ENCODE peak calls at places on chromosomes 5 and 9, in five cellular contexts. L is adrenal gland, B is Peyer's patch, K is IMR-90, F is right lobe of liver. X is an unnamed sample.

GRCh38 chr5:131379723-131380122 is 115.9 kb downstream of the CDC42SE2 start:
- DNase-seq in L (no peak), B (peak), K (peak), F (no peak), X (no peak)

GRCh38 chr9:21684831-21685362 is 117.5 kb upstream of the MTAP start:
- DNase-seq in L (no peak), B (no peak), K (peak), F (no peak), X (peak)

GRCh38 chr9:650362-650761 is 191.1 kb upstream of the DMRT1 start:
- DNase-seq in L (no peak), B (no peak), K (peak), F (no peak), X (no peak)

GRCh38 chr5:10333154-10334006 is 20.1 kb upstream of the MARCHF6 start:
- DNase-seq in L (peak), B (no peak), K (peak), F (peak), X (peak)

GRCh38 chr9:91908746-91909145 is 41.3 kb downstream of the ROR2 start:
- DNase-seq in L (no peak), B (no peak), K (peak), F (no peak), X (no peak)

GRCh38 chr5:76561247-76561891 is 61.8 kb downstream of the F2RL2 start:
- DNase-seq in L (no peak), B (no peak), K (no peak), F (no peak), X (no peak)

GRCh38 chr5:17666726-17667235 is 32.5 kb downstream of the TAF11L14 start:
- DNase-seq in L (no peak), B (no peak), K (no peak), F (no peak), X (no peak)

GRCh38 chr5:139385061-139385889 is 2.2 kb upstream of the SLC23A1 start:
- DNase-seq in L (no peak), B (no peak), K (no peak), F (no peak), X (no peak)

GRCh38 chr9:33041459-33042188 is 16.6 kb downstream of the DNAJA1 start:
- DNase-seq in L (no peak), B (no peak), K (no peak), F (no peak), X (no peak)

GRCh38 chr5:133925866-133926488 is 42.4 kb downstream of the C5orf15 start:
- DNase-seq in L (no peak), B (no peak), K (peak), F (no peak), X (no peak)

DNA sequence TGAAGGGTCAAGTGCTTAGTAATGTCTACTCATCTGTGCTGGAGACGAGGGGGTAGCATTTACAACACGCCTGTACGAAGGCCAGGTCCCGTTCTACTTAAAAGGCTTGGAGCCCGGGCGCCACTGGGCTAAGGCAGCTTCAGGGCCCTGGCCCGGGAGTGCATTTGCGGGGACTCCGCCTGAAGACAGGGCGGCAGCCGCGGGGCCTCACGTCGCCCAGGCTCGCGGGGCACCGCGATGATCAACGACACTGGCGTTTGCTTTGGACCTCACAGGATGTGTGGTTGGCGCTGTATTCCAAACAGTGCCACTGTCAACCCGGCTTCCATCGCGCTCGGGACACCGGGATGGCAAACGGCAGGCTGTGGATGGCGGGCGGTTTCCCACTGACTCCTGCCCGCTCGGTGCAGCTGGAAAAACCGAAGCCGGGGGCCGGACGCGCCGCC is 1.1 kb upstream of the TENT4A start:
- DNase-seq in L (peak), B (peak), K (peak), F (peak), X (no peak)
- TF ChIP-seq POLR2A in L (no peak), B (no peak), K (no peak), F (peak), X (no peak)

GRCh38 chr9:96217358-96217755 is 84.6 kb downstream of the HSD17B3 start:
- DNase-seq in L (no peak), B (no peak), K (no peak), F (no peak), X (no peak)

GRCh38 chr9:96216618-96217017 is 85.4 kb downstream of the HSD17B3 start:
- DNase-seq in L (no peak), B (no peak), K (no peak), F (no peak), X (no peak)

GRCh38 chr9:96218821-96219614 is 83.0 kb downstream of the HSD17B3 start:
- DNase-seq in L (no peak), B (no peak), K (no peak), F (no peak), X (no peak)

GRCh38 chr9:96219615-96220257 is 82.2 kb downstream of the HSD17B3 start:
- DNase-seq in L (peak), B (no peak), K (no peak), F (no peak), X (no peak)

GRCh38 chr9:96217756-96218693 is 84.0 kb downstream of the HSD17B3 start:
- DNase-seq in L (peak), B (peak), K (peak), F (peak), X (no peak)
- H3K4me3 ChIP-seq in L (no peak), B (peak), K (peak), F (peak), X (peak)

GRCh38 chr9:129201289-129201688 is 23.2 kb upstream of the IER5L start:
- DNase-seq in L (no peak), B (no peak), K (no peak), F (no peak), X (no peak)

GRCh38 chr9:129200255-129200654 is 22.2 kb upstream of the IER5L start:
- DNase-seq in L (no peak), B (no peak), K (no peak), F (no peak), X (no peak)

GRCh38 chr9:129204840-129205239 is 26.8 kb upstream of the IER5L start:
- DNase-seq in L (no peak), B (no peak), K (no peak), F (no peak), X (no peak)

GRCh38 chr9:129203556-129203909 is 25.5 kb upstream of the IER5L start:
- DNase-seq in L (no peak), B (no peak), K (no peak), F (no peak), X (no peak)

DNA sequence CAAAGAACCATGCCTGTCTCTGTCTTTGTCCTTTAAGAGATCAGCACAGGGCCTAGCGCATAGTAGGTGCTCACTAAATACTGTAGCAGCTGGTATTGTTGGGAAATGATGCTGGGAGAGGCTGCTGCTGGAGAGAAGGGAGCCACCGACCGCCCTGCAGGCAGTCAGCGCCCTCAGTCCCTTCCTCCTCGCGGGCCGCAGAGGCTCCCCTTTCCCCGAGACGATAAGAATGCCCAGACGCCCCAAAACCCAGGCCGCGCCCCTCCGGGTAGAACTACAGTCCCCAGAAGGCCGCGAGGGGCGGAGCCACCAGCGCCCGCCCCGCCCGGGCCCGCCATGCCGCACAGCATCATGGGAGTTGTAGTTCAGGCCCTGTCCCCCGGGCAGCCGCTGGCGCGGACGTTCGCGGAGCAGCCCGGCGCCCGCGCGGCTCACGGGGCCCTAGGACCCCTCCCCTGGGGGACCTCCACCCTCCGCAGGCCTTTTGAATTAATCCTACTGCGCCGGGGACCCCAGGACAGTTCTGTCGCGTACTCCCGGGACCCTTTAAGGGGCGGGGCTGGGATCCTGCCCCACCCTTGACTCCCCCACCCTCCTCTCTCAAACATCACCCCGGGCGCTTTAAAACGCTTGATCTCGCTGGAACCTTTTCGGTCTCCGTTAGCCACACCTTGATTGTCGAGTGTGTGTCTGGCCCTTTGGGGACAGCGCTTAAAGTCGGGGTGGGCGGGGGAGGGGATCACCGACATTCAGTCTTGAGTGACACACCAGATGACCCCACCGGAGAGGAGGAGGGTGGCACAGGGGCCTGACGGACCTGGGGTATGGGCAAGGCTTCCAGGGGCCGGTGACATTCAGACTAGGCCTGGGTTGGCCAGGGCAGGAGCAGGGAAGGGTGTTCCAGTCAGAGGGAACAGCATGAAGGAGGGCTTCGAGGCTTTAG is 24.8 kb upstream of the IER5L start:
- DNase-seq in L (peak), B (peak), K (peak), F (peak), X (no peak)
- TF ChIP-seq POLR2A in L (no peak), B (no peak), K (peak), F (peak), X (peak)

GRCh38 chr5:177389368-177390169 is 5.3 kb downstream of the SLC34A1 start:
- DNase-seq in L (no peak), B (peak), K (peak), F (no peak), X (no peak)
- H3K4me3 ChIP-seq in L (no peak), B (no peak), K (no peak), F (no peak), X (no peak)

DNA sequence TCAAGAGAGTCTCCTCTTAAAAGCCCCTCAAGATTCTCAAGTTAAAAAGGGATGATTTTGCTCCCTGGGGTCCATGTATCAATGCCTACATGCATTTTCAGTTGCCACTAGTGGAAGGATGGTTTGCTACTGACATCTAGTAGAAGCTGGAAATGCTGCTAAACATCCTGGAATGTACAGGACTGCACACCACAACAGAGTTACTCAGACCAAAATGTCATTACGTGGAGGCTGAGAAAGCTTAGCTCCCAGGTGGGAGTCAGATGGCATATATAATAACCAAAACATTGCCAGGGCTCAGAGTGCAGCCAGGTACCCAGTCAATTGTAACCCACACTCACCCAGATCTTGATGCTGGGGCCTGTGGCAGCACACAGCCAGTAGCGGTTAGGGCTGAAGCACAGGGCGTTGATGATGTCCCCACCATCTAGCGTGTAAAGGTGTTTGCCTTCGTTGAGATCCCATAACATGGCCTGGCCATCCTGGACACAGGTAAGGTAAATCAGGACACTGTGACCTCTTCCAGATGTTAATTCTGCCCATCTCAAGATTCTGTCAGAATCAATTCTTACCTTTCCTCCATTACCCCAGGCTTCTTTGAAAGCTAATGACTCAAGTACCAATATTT is 5.8 kb downstream of the RACK1 start:
- DNase-seq in L (no peak), B (no peak), K (no peak), F (no peak), X (no peak)
- TF ChIP-seq POLR2A in L (no peak), B (no peak), K (no peak), F (no peak), X (no peak)

GRCh38 chr9:79858509-79858908 is 286.7 kb downstream of the TLE4 start:
- DNase-seq in L (no peak), B (peak), K (peak), F (no peak), X (no peak)
- H3K4me3 ChIP-seq in L (no peak), B (no peak), K (peak), F (peak), X (no peak)

GRCh38 chr9:97804059-97804365 is 49.0 kb upstream of the FOXE1 start:
- DNase-seq in L (no peak), B (no peak), K (no peak), F (no peak), X (no peak)

GRCh38 chr9:97806721-97807120 is 46.3 kb upstream of the FOXE1 start:
- DNase-seq in L (no peak), B (no peak), K (no peak), F (no peak), X (no peak)

GRCh38 chr9:97801180-97801579 is 51.8 kb upstream of the FOXE1 start:
- DNase-seq in L (no peak), B (no peak), K (no peak), F (no peak), X (no peak)

GRCh38 chr9:97802276-97802675 is 50.8 kb upstream of the FOXE1 start:
- DNase-seq in L (no peak), B (no peak), K (peak), F (no peak), X (no peak)

DNA sequence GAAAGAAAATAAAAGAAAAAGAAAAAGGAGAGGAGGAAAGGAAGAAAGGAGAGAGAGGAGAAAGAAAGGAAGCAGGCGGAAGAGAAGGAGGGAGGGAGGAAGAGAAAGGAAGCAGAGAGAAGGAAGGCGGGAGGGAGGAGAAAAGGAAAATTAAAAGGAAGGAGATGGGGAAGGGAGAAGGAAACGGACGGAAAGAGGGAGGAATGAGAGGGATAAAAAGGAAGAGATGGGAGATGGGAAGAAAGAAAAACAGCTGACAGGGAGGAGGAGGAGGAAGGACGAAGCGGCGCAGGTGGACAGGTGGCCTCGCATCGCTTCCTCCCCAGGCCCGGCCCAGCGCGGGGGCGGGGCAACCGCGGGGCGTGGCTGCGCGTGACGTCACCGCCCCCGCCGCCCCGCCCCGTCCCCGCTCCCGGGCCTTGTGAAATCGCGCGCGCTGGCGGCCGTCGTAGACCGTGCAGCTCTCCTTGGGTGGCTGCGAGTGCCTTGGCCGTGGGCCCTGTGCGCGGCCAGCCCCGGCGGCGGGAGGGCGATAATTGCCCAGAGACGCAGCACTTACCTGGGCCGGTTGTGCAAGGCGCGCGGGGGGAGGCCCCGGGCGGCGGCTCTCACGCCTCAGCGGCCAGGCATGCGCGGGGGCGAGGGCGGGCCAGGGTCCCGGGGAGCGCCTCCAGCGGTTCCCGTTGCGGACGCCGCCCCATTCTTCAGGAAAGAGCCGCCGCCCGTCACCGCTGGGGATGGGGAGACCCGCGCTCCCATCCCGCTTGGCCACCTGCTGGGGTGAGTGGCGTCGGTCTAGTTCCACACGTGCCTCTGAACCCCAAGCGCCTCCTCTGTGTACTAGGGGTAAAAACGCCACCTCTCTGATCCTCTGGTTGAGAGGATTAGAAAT is 49.6 kb upstream of the FOXE1 start:
- DNase-seq in L (peak), B (peak), K (peak), F (peak), X (no peak)
- TF ChIP-seq POLR2A in L (no peak), B (peak), K (no peak), F (peak), X (no peak)